ENCODE peak calls at places on chromosomes 6 and 20, in ten cellular contexts. Y is WERI-Rb-1, E is heart right ventricle, U is HAP-1, R is Panc1, L is uterus, Q is ascending aorta, A is fibroblast of lung, D is PC-3, P is adrenal gland. J is an unnamed sample. For H3K36me3, the result is how much of the 10 kb centered on the place peaks cover.

GRCh38 chr20:1468117-1468624 is 1.5 kb upstream of the NSFL1C start:
- DNase-seq in A (no peak), Y (no peak), Q (no peak), P (no peak), E (no peak), R (no peak), U (no peak), L (no peak), D (no peak), J (no peak)

GRCh38 chr6:133268621-133269020 is 27.5 kb downstream of the EYA4 start:
- DNase-seq in R (no peak), Y (no peak), A (no peak), E (no peak), P (no peak), L (no peak), D (no peak), Q (no peak), U (no peak), J (no peak)

GRCh38 chr20:2133318-2134183 is 31.9 kb downstream of the STK35 start:
- DNase-seq in P (peak), R (no peak), U (no peak), D (peak), E (no peak), Y (no peak), Q (no peak), A (peak), L (no peak), J (no peak)

GRCh38 chr6:78492351-78493010 is 374.9 kb upstream of the IRAK1BP1 start:
- DNase-seq in Q (no peak), Y (no peak), E (no peak), P (no peak), D (no peak), R (no peak), U (no peak), A (no peak), L (no peak), J (no peak)

GRCh38 chr6:27839303-27840081 is 72.7 kb downstream of the OR2B2 start:
- DNase-seq in A (peak), L (peak), D (peak), R (peak), P (peak), E (peak), Q (no peak), Y (no peak), U (peak), J (no peak)

GRCh38 chr6:14722704-14723103 is 523.2 kb upstream of the JARID2 start:
- DNase-seq in E (no peak), P (no peak), A (no peak), U (no peak), L (no peak), R (no peak), Q (no peak), D (no peak), Y (no peak), J (no peak)

GRCh38 chr6:15501806-15502450 is 160.9 kb downstream of the DTNBP1 start:
- DNase-seq in Y (no peak), Q (no peak), U (no peak), L (peak), D (peak), E (peak), A (peak), R (no peak), P (peak), J (no peak)

GRCh38 chr6:17152703-17153102 is 50.9 kb downstream of the STMND1 start:
- DNase-seq in R (no peak), P (no peak), U (no peak), E (no peak), D (no peak), Y (no peak), L (no peak), A (no peak), Q (no peak), J (no peak)

GRCh38 chr20:1474817-1475603 is 8.4 kb upstream of the NSFL1C start:
- DNase-seq in A (no peak), R (no peak), Y (no peak), E (no peak), Q (no peak), L (no peak), U (no peak), D (peak), P (no peak), J (no peak)

GRCh38 chr6:36464233-36464632 is 21.4 kb downstream of the KCTD20 start:
- DNase-seq in D (no peak), L (no peak), Y (no peak), R (no peak), Q (no peak), U (no peak), A (no peak), E (no peak), P (no peak), J (no peak)

GRCh38 chr6:111862314-111862713 is 10.9 kb downstream of the FYN start:
- DNase-seq in P (no peak), Q (no peak), L (no peak), E (no peak), Y (no peak), U (no peak), D (no peak), A (no peak), R (no peak), J (no peak)

GRCh38 chr20:1754306-1754705 is 96.7 kb upstream of the SIRPG start:
- DNase-seq in Q (no peak), D (no peak), R (no peak), E (no peak), Y (no peak), A (no peak), U (no peak), L (no peak), P (no peak), J (no peak)

GRCh38 chr6:125585470-125585869 is 164.0 kb upstream of the HEY2 start:
- DNase-seq in D (no peak), A (no peak), U (no peak), R (no peak), E (no peak), P (no peak), Q (no peak), Y (no peak), L (no peak), J (no peak)

GRCh38 chr20:9015984-9016324 is 52.9 kb upstream of the PLCB4 start:
- DNase-seq in E (no peak), L (no peak), U (no peak), P (no peak), D (peak), Y (no peak), R (no peak), Q (no peak), A (peak), J (no peak)

GRCh38 chr20:38722708-38723068 is 1.6 kb upstream of the SLC32A1 start:
- DNase-seq in R (no peak), U (no peak), A (no peak), P (no peak), Y (no peak), Q (no peak), L (no peak), D (no peak), E (no peak), J (no peak)

GRCh38 chr20:53899351-53900167 is 170.8 kb downstream of the BCAS1 start:
- DNase-seq in D (peak), R (peak), E (no peak), A (peak), U (no peak), Y (peak), P (peak), L (peak), Q (no peak), J (no peak)

GRCh38 chr20:49380245-49380875 is 102.1 kb downstream of the KCNB1 start:
- DNase-seq in Q (no peak), Y (no peak), E (no peak), U (no peak), R (no peak), A (no peak), D (no peak), L (no peak), P (no peak), J (no peak)

GRCh38 chr20:45963059-45964011 is 8.7 kb downstream of the ZNF335 start:
- DNase-seq in R (no peak), L (no peak), A (peak), P (no peak), E (no peak), Y (peak), D (peak), Q (no peak), U (no peak), J (no peak)

GRCh38 chr20:63090682-63091571 is 84.2 kb upstream of the BHLHE23 start:
- DNase-seq in P (no peak), E (no peak), U (no peak), Q (no peak), R (no peak), Y (peak), A (no peak), L (peak), D (peak), J (no peak)

GRCh38 chr20:889110-889509 is 27.0 kb downstream of the ANGPT4 start:
- DNase-seq in Y (no peak), L (no peak), E (no peak), Q (no peak), R (peak), U (no peak), P (no peak), A (no peak), D (no peak), J (no peak)

GRCh38 chr6:141264101-141264500 is 868.6 kb upstream of the GJE1 start:
- DNase-seq in R (no peak), P (no peak), Q (no peak), D (peak), Y (no peak), U (no peak), L (no peak), A (no peak), E (no peak), J (no peak)

GRCh38 chr6:141267420-141267819 is 865.3 kb upstream of the GJE1 start:
- DNase-seq in L (no peak), Y (no peak), D (no peak), P (no peak), R (no peak), A (no peak), U (no peak), Q (no peak), E (no peak), J (no peak)

GRCh38 chr6:141269684-141270083 is 863.0 kb upstream of the GJE1 start:
- DNase-seq in A (no peak), Y (no peak), Q (no peak), P (no peak), U (no peak), R (no peak), L (no peak), D (no peak), E (no peak), J (no peak)

GRCh38 chr6:141261672-141262060 is 871.1 kb upstream of the GJE1 start:
- DNase-seq in R (no peak), Y (no peak), A (no peak), U (no peak), Q (no peak), E (no peak), P (no peak), D (no peak), L (no peak), J (no peak)

GRCh38 chr6:141265748-141266647 is 866.7 kb upstream of the GJE1 start:
- DNase-seq in L (no peak), Q (no peak), P (no peak), D (peak), R (no peak), E (no peak), A (peak), U (peak), Y (no peak), J (no peak)
- H3K4me3 ChIP-seq in L (no peak), Q (peak), P (peak), D (peak), R (peak), E (peak), A (no peak), U (peak), Y (no peak), J (no peak)

DNA sequence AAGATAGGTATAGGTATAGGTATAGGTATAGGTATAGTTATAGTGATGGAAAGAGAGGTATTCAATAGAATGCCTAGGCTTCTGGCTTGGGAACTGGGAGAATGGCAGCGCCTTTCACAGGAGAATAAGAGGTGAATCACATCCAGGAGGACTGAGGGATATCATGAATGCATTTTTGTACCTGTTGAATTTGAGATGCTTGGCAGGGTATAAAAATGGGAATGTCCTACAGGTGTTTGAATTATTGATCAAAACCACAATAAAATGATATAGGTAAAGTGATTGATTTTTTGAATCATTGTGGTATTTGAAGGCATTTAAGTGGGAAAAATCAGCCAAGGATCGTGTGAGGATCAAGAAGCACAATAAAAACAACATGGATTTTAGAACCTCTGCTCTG is 119.2 kb upstream of the ARG1 start:
- DNase-seq in Y (no peak), R (no peak), L (no peak), P (no peak), Q (no peak), D (no peak), E (no peak), A (no peak), U (no peak), J (no peak)
- H3K36me3 ChIP-seq in Y (under half), R (under half), L (under half), P (under half), Q (under half), D (under half), E (under half), A (under half), U (under half), J (under half)

GRCh38 chr6:31775633-31776263 is 1.4 kb downstream of the VWA7 start:
- DNase-seq in E (no peak), U (no peak), R (no peak), P (no peak), L (no peak), D (no peak), Q (no peak), Y (no peak), A (no peak), J (no peak)
- H3K4me3 ChIP-seq in E (no peak), U (no peak), R (no peak), P (no peak), L (no peak), D (no peak), Q (no peak), Y (no peak), A (no peak), J (no peak)

GRCh38 chr6:63706630-63707029 is 71.0 kb downstream of the PHF3 start:
- DNase-seq in U (no peak), Y (no peak), Q (no peak), P (no peak), L (no peak), A (no peak), D (no peak), E (no peak), R (no peak), J (no peak)
- H3K36me3 ChIP-seq in U (half or more), Y (half or more), Q (half or more), P (under half), L (under half), A (under half), D (under half), E (half or more), R (half or more), J (under half)

DNA sequence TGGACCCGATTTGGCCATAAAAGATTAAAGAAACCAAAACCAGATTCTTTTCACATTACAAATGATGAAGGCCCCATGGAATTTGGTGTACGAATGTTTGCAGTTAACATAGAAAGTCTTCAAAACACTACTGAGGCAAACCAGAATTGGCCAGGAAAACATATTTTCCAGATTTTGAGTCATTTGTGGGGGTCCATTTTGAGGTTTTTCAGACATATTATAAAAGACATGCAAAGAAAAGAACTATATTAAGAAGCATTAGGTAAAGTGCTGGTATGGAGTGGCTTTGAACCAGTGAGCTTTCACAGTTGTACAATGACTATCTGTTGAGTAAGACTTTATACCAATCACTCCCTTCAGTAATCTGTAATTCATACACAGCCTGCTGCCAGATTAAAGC is 168.9 kb upstream of the COL21A1 start:
- DNase-seq in A (no peak), P (no peak), Y (no peak), Q (no peak), U (no peak), D (no peak), R (no peak), E (no peak), L (no peak), J (no peak)
- H3K4me3 ChIP-seq in A (no peak), P (no peak), Y (no peak), Q (no peak), U (no peak), D (no peak), R (no peak), E (no peak), L (no peak), J (no peak)

DNA sequence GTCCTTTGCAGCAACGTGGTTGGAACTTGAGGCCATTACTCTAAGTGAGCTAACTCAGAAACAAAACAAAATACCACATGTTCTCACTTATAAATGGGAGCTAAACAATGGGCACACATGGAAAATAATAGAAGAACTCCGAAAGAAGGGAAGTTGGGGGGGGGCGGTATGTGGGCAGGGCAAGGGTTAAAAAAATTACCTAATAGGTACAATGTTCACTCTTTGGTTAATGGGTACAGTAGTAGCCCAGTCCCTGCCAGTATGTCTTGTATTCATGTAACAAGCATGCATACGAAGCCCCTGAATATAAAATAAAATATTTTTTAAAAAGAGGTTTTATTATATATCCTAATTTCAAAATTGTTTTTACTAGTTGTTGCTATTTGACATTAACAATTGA is 15.3 kb upstream of the FHL5 start:
- DNase-seq in P (no peak), L (no peak), R (no peak), A (no peak), E (no peak), Y (no peak), D (no peak), Q (no peak), U (no peak), J (no peak)
- H3K36me3 ChIP-seq in P (under half), L (under half), R (under half), A (under half), E (half or more), Y (under half), D (under half), Q (half or more), U (under half), J (under half)

GRCh38 chr6:53797304-53797703 is 2.5 kb downstream of the LRRC1 start:
- DNase-seq in Q (no peak), Y (no peak), E (no peak), P (no peak), L (no peak), A (no peak), R (no peak), U (no peak), D (no peak), J (no peak)
- H3K4me3 ChIP-seq in Q (no peak), Y (no peak), E (no peak), P (no peak), L (no peak), A (no peak), R (no peak), U (peak), D (peak), J (no peak)

GRCh38 chr6:21138359-21139094 is 455.0 kb upstream of the SOX4 start:
- DNase-seq in L (peak), R (no peak), Y (peak), U (no peak), Q (no peak), P (no peak), E (no peak), D (peak), A (no peak), J (no peak)
- H3K36me3 ChIP-seq in L (under half), R (under half), Y (under half), U (under half), Q (under half), P (under half), E (under half), D (under half), A (under half), J (under half)

GRCh38 chr6:25405442-25405841 is 126.3 kb downstream of the CARMIL1 start:
- DNase-seq in U (no peak), L (no peak), A (no peak), P (no peak), R (no peak), Y (no peak), Q (no peak), E (no peak), D (no peak), J (no peak)
- H3K4me3 ChIP-seq in U (no peak), L (no peak), A (no peak), P (peak), R (no peak), Y (no peak), Q (no peak), E (no peak), D (no peak), J (no peak)

GRCh38 chr6:152981989-152982767 is 663 bp downstream of the FBXO5 start:
- DNase-seq in E (peak), P (no peak), Q (no peak), A (no peak), U (peak), D (no peak), L (peak), Y (peak), R (no peak), J (no peak)
- H3K36me3 ChIP-seq in E (under half), P (under half), Q (under half), A (under half), U (under half), D (under half), L (under half), Y (half or more), R (under half), J (under half)